ENCODE peak calls at places on chromosomes 4 and X, in four cellular contexts. Q, T, N and E are unnamed samples.

GRCh38 chr4:84583871-84584373 is 995 bp downstream of the CDS1 start:
- DNase-seq in Q (no peak), T (no peak), N (peak; percentile 13), E (no peak)

GRCh38 chrX:44935640-44936039 is 62.7 kb downstream of the KDM6A start:
- DNase-seq in Q (no peak), T (no peak), N (no peak), E (no peak)

GRCh38 chrX:2576793-2577192 is 76.0 kb upstream of the DHRSX start:
- DNase-seq in Q (peak; percentile 49), T (no peak), N (peak; percentile 47), E (no peak)

GRCh38 chrX:41108684-41109205 is 23.5 kb downstream of the USP9X start:
- DNase-seq in Q (no peak), T (no peak), N (no peak), E (no peak)

GRCh38 chr4:15451181-15451865 is 18.4 kb upstream of the CC2D2A start:
- DNase-seq in Q (no peak), T (no peak), N (no peak), E (no peak)

GRCh38 chrX:13752141-13752540 is 17.6 kb downstream of the OFD1 start:
- DNase-seq in Q (no peak), T (no peak), N (no peak), E (no peak)

GRCh38 chr4:59936566-59936965 is 1263.6 kb upstream of the ADGRL3 start:
- DNase-seq in Q (no peak), T (no peak), N (no peak), E (no peak)

GRCh38 chr4:169582706-169583105 is 29.7 kb downstream of the NEK1 start:
- DNase-seq in Q (no peak), T (no peak), N (no peak), E (no peak)

GRCh38 chrX:140141444-140142029 is 176.2 kb upstream of the CXorf66 start:
- DNase-seq in Q (peak; percentile 8), T (peak; percentile 55), N (peak; percentile 48), E (peak; percentile 3)

GRCh38 chrX:30620980-30621716 is 32.1 kb upstream of the GK start:
- DNase-seq in Q (no peak), T (no peak), N (no peak), E (no peak)

GRCh38 chr4:176778491-176778890 is 14.2 kb downstream of the VEGFC start:
- DNase-seq in Q (no peak), T (no peak), N (no peak), E (no peak)

GRCh38 chrX:67648361-67648760 is 104.5 kb downstream of the AR start:
- DNase-seq in Q (no peak), T (no peak), N (no peak), E (no peak)

GRCh38 chr4:182554736-182555135 is 311.5 kb downstream of the TENM3 start:
- DNase-seq in Q (no peak), T (no peak), N (no peak), E (no peak)

GRCh38 chr4:140266958-140267568 is 106.4 kb upstream of the SCOC start:
- DNase-seq in Q (no peak), T (no peak), N (no peak), E (no peak)

GRCh38 chr4:140268441-140268840 is 105.0 kb upstream of the SCOC start:
- DNase-seq in Q (no peak), T (no peak), N (no peak), E (no peak)

GRCh38 chr4:140269369-140269768 is 104.1 kb upstream of the SCOC start:
- DNase-seq in Q (no peak), T (no peak), N (no peak), E (no peak)

GRCh38 chr4:140267576-140267975 is 105.9 kb upstream of the SCOC start:
- DNase-seq in Q (no peak), T (no peak), N (no peak), E (no peak)

GRCh38 chr4:140271553-140271952 is 101.9 kb upstream of the SCOC start:
- DNase-seq in Q (no peak), T (no peak), N (no peak), E (no peak)
- TF ChIP-seq SP1 in Q (no peak), T (no peak), N (no peak), E (no peak)

GRCh38 chr4:113951263-113951662 is 28.2 kb downstream of the ARSJ start:
- DNase-seq in Q (no peak), T (no peak), N (no peak), E (no peak)
- TF ChIP-seq ATF2 in Q (no peak), T (no peak), N (no peak), E (no peak)

GRCh38 chr4:121728798-121729226 is 32.0 kb upstream of the ANXA5 start:
- DNase-seq in Q (no peak), T (no peak), N (no peak), E (no peak)

GRCh38 chr4:121724671-121725070 is 27.9 kb upstream of the ANXA5 start:
- DNase-seq in Q (no peak), T (no peak), N (no peak), E (no peak)

GRCh38 chr4:121733942-121734341 is 31.0 kb downstream of the SMIM43 start:
- DNase-seq in Q (no peak), T (no peak), N (no peak), E (no peak)

GRCh38 chr4:121726642-121727268 is 30.0 kb upstream of the ANXA5 start:
- DNase-seq in Q (peak; percentile 64), T (no peak), N (peak; percentile 47), E (peak; percentile 47)

GRCh38 chr4:121728066-121728465 is 31.3 kb upstream of the ANXA5 start:
- DNase-seq in Q (peak; percentile 7), T (no peak), N (no peak), E (no peak)
- TF ChIP-seq SIN3A in Q (no peak), T (no peak), N (no peak), E (no peak)

GRCh38 chr4:45347056-45347455 is 620.7 kb upstream of the GNPDA2 start:
- DNase-seq in Q (no peak), T (no peak), N (no peak), E (no peak)

GRCh38 chr4:45345551-45345950 is 619.2 kb upstream of the GNPDA2 start:
- DNase-seq in Q (no peak), T (no peak), N (no peak), E (no peak)

GRCh38 chr4:45349859-45350258 is 623.5 kb upstream of the GNPDA2 start:
- DNase-seq in Q (no peak), T (no peak), N (no peak), E (no peak)

DNA sequence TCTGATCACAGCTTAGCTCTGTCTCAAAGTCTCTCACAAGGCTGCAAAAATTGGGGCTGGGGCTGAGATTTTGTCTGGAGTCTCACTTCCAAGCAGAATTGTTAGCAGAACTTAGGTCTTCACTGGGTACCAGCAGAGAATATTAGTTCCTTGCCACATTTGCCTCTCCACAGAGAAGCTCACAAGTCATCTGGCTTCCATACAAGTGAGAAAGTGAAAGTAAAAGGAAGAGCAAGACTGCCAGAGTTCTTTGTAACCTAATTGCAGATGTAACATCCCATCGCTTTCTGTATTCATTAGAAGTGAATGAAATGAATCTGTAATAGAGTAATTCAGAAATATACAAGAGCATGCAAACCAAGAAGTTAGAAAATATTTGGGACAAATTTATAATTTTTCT is 624.1 kb upstream of the GNPDA2 start:
- DNase-seq in Q (no peak), T (no peak), N (no peak), E (peak; percentile 12)
- TF ChIP-seq SP1 in Q (no peak), T (no peak), N (no peak), E (no peak)